ENCODE peak calls at places on chromosomes 6 and 20, in nine cellular contexts. M, Y, C, A, D, H, Q, V and N are unnamed samples.

GRCh38 chr6:16739329-16739801 is 21.9 kb downstream of the ATXN1 start:
- DNase-seq in Q (peak; percentile 99), M (no peak), Y (peak; percentile 97), D (peak; percentile 75), A (no peak), C (no peak), V (no peak), H (peak; percentile 61), N (no peak)

GRCh38 chr20:38159949-38160756 is 4.9 kb downstream of the TGM2 start:
- DNase-seq in D (no peak), H (no peak), A (no peak), V (no peak), Q (no peak), Y (no peak), M (no peak), C (no peak), N (no peak)

GRCh38 chr6:90284236-90284744 is 12.4 kb downstream of the BACH2 start:
- DNase-seq in M (no peak), H (peak; percentile 86), C (peak; percentile 73), Y (peak; percentile 98), Q (peak; percentile 88), A (peak; percentile 69), V (no peak), D (peak; percentile 91), N (no peak)

GRCh38 chr6:38730136-38730862 is 15.2 kb downstream of the DNAH8 start:
- DNase-seq in M (no peak), D (no peak), V (no peak), C (no peak), Q (no peak), A (no peak), Y (no peak), H (no peak), N (no peak)

GRCh38 chr6:3228791-3229565 is 1.5 kb upstream of the TUBB2B start:
- DNase-seq in A (peak; percentile 62), C (peak; percentile 83), M (peak; percentile 62), D (no peak), Y (peak; percentile 43), V (peak; percentile 76), Q (no peak), H (no peak), N (peak; percentile 49)

GRCh38 chr20:43681468-43681942 is 14.6 kb downstream of the MYBL2 start:
- DNase-seq in D (no peak), C (no peak), H (no peak), V (peak; percentile 13), M (peak; percentile 37), Q (no peak), A (no peak), Y (no peak), N (peak; percentile 31)

GRCh38 chr6:17768388-17768787 is 61.7 kb upstream of the NUP153 start:
- DNase-seq in A (no peak), M (no peak), H (no peak), Y (peak; percentile 17), V (no peak), D (peak; percentile 31), C (peak; percentile 61), Q (peak; percentile 21), N (no peak)

GRCh38 chr6:137878810-137879285 is 11.8 kb downstream of the TNFAIP3 start:
- DNase-seq in Q (no peak), H (no peak), C (peak; percentile 95), D (no peak), Y (no peak), M (no peak), V (no peak), A (no peak), N (no peak)

GRCh38 chr6:170253226-170253909 is 37.5 kb downstream of the DLL1 start:
- DNase-seq in V (peak; percentile 72), H (no peak), Y (no peak), A (no peak), Q (no peak), C (no peak), M (no peak), D (no peak), N (no peak)

GRCh38 chr6:113359155-113360140 is 497.7 kb upstream of the MARCKS start:
- DNase-seq in A (no peak), C (no peak), Y (peak; percentile 93), V (no peak), Q (peak; percentile 96), M (no peak), H (peak; percentile 59), D (peak; percentile 42), N (no peak)

GRCh38 chr6:155517282-155517681 is 61.6 kb upstream of the NOX3 start:
- DNase-seq in A (no peak), H (no peak), C (no peak), Q (no peak), D (no peak), M (no peak), V (no peak), Y (no peak), N (no peak)

GRCh38 chr6:108721308-108721707 is 126.9 kb upstream of the ARMC2 start:
- DNase-seq in H (no peak), A (peak; percentile 37), Q (no peak), Y (no peak), D (no peak), V (no peak), M (no peak), C (peak; percentile 20), N (no peak)

GRCh38 chr6:84643778-84644177 is 120.6 kb downstream of the TBX18 start:
- DNase-seq in V (no peak), A (no peak), H (no peak), Y (no peak), C (no peak), D (no peak), Q (peak; percentile 75), M (no peak), N (no peak)
- TF ChIP-seq CTCF in V (no peak), A (no peak), H (no peak), Y (no peak), C (no peak), D (no peak), Q (no peak), M (no peak), N (no peak)

GRCh38 chr6:92122746-92123145 is 1296.6 kb downstream of the EPHA7 start:
- DNase-seq in V (no peak), C (no peak), Q (peak; percentile 12), M (no peak), D (no peak), A (no peak), Y (no peak), H (no peak), N (no peak)
- TF ChIP-seq CTCF in V (no peak), C (peak; percentile 75), Q (peak; percentile 26), M (peak; percentile 9), D (no peak), A (peak; percentile 57), Y (peak; percentile 45), H (peak; percentile 17), N (peak; percentile 13)

GRCh38 chr6:154166140-154166539 is 127.1 kb downstream of the OPRM1 start:
- DNase-seq in V (no peak), Y (no peak), D (no peak), A (no peak), Q (no peak), H (no peak), M (no peak), C (peak; percentile 69), N (no peak)
- TF ChIP-seq CTCF in V (no peak), Y (no peak), D (no peak), A (no peak), Q (no peak), H (peak; percentile 21), M (no peak), C (peak; percentile 63), N (no peak)

GRCh38 chr20:6269163-6269873 is 146.5 kb upstream of the FERMT1 start:
- DNase-seq in V (no peak), C (peak; percentile 63), Y (no peak), H (no peak), M (no peak), Q (no peak), A (no peak), D (no peak), N (no peak)

GRCh38 chr20:6265204-6265904 is 142.5 kb upstream of the FERMT1 start:
- DNase-seq in Y (peak; percentile 87), H (peak; percentile 5), A (no peak), V (no peak), Q (peak; percentile 77), D (peak; percentile 60), C (no peak), M (peak; percentile 27), N (peak; percentile 19)
- TF ChIP-seq CTCF in Y (peak; percentile 58), H (no peak), A (peak; percentile 49), V (peak; percentile 9), Q (peak; percentile 52), D (peak; percentile 39), C (peak; percentile 73), M (peak; percentile 28), N (peak; percentile 27)